ENCODE peak calls at places on chromosomes 3 and 15, in five cellular contexts. D, J, C, I and R are unnamed samples.

GRCh38 chr3:197029511-197030167 is at the start of gene MELTF:
- DNase-seq in J (peak; percentile 96), D (peak; percentile 83), C (peak; percentile 27), I (peak; percentile 99), R (no peak)

GRCh38 chr15:43930079-43930478 is 103.3 kb downstream of the WDR76 start:
- DNase-seq in C (no peak), I (no peak), D (peak; percentile 21), J (no peak), R (no peak)

GRCh38 chr3:62567097-62568021 is 194.0 kb upstream of the FEZF2 start:
- DNase-seq in C (peak; percentile 10), D (no peak), J (no peak), I (no peak), R (no peak)

GRCh38 chr3:64915778-64916177 is 228.0 kb upstream of the ADAMTS9 start:
- DNase-seq in C (no peak), I (no peak), D (no peak), J (peak; percentile 7), R (no peak)

GRCh38 chr3:12670789-12671450 is 7.0 kb upstream of the RAF1 start:
- DNase-seq in C (peak; percentile 70), D (no peak), I (no peak), J (no peak), R (no peak)

GRCh38 chr3:53715815-53716483 is 130.3 kb downstream of the CHDH start:
- DNase-seq in C (no peak), I (no peak), D (no peak), J (no peak), R (no peak)

GRCh38 chr15:92393994-92394326 is 279 bp downstream of the ST8SIA2 start:
- DNase-seq in D (no peak), C (no peak), I (no peak), J (no peak), R (no peak)

GRCh38 chr15:83285979-83286553 is 1.6 kb upstream of the BNC1 start:
- DNase-seq in D (no peak), I (no peak), C (no peak), J (no peak), R (no peak)

GRCh38 chr3:155184027-155184426 is 103.9 kb downstream of the MME start:
- DNase-seq in I (no peak), J (no peak), C (no peak), D (no peak), R (no peak)

GRCh38 chr3:177724020-177724638 is 526.8 kb upstream of the TBL1XR1 start:
- DNase-seq in I (no peak), J (no peak), D (no peak), C (no peak), R (no peak)
- TF ChIP-seq FOXM1 in I (no peak), J (no peak), D (no peak), C (no peak), R (no peak)

DNA sequence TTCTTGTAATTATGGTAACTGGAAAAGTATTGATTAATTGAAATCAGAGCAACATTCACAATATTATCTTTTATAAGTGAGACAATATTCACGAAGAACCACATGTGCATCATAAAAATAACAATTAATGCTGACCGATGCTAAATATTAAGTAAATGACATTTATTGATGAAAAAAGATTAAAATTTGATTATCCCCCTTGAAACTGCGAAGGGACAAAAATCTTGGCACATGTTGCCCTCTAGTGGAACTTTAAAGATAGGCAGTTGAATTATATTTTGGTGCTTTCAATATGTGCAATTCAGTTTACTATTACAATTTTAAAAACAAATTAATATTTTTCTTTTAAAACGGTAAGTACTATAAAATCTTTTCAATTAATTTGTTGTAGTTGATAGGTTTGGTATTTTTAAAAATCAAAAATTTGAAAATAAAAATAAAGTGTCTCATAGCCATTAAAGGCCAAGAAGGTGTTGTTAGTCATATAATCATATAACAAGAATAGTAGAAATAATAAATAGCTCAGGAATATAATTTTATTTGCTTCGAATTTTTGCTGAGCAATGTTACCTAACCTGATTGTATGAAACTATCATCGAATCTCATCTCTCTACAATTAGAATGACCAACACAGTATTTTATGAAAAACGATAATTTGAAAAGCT is 270.2 kb downstream of the ROBO1 start:
- DNase-seq in I (peak; percentile 65), C (no peak), J (peak; percentile 8), D (peak; percentile 23), R (no peak)
- TF ChIP-seq FOXM1 in I (no peak), C (no peak), J (no peak), D (no peak), R (no peak)

GRCh38 chr3:32238816-32239637 is 547 bp downstream of the CMTM8 start:
- DNase-seq in J (no peak), C (no peak), D (peak; percentile 68), I (no peak), R (no peak)
- TF ChIP-seq FOXM1 in J (no peak), C (no peak), D (no peak), I (no peak), R (no peak)

DNA sequence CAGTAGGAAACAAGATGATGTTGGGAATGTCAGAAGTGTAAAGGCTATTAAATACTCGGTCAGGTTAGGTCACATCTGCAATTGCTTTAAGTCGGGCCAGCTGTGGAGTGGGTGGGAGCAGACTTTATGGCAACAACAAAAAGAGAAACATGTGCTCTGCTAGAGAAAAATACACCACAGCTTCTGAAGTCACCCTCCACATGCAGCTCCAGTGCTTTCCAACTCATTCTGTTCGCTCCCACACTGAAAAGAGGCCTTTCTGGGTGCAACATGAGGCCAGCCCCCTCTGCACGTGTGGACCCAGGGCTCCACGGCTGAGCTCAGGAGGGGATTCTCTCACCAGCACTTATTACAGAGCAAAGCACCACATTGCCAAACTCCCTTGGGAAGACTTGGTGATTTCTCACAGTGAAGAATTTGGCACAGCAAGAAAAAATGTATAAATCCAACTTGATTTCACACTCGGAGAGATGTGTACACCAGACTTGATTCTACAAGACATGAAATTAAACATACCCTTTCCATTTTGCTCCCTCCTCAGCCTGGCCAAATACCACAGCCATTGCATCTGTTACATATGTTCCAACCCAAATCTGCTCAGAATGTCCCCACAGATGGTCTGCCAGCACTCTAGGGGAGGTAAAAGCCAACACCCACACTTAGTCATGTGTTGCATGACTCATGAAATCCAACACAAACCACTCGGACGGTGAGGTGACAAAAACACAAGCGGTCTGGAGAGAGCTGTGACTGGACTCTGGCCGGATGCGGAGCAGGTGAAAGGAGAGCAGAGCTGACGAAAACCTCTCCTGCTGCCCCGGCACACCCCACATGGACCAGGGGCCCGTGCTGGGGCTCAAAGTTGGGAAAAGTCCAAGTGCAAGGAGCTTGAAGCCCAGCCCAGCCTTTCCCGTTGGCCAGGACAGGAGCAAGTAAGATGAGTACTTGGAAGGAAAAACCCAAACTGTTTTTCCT is 74.6 kb downstream of the ITGB5 start:
- DNase-seq in D (no peak), C (peak; percentile 74), J (peak; percentile 84), I (no peak), R (no peak)
- TF ChIP-seq FOXM1 in D (no peak), C (no peak), J (no peak), I (no peak), R (no peak)